ENCODE peak calls at places on chromosomes 7 and 10, in eight cellular contexts. T is IMR-90; E is cardiac septum; W is glomerular endothelial cell; K is globus pallidus; M is H54; F is stimulated activated CD8-positive, alpha-beta memory T cell treated with anti-CD3 and anti-CD28 coated beads, Interleukin-2, amount 100 ng/mL, for 48 hours; H is fibroblast of villous mesenchyme. Z is an unnamed sample.

GRCh38 chr7:69502358-69502757 is 95.9 kb upstream of the AUTS2 start:
- DNase-seq in F (no peak), T (no peak), H (no peak), E (no peak), M (no peak), K (no peak), W (no peak), Z (no peak)

GRCh38 chr7:44791278-44792219 is 4.9 kb upstream of the PPIA start:
- DNase-seq in M (no peak), F (no peak), W (no peak), H (peak), T (peak), K (no peak), E (no peak), Z (no peak)

GRCh38 chr10:24255115-24255895 is 46.4 kb downstream of the KIAA1217 start:
- DNase-seq in K (no peak), E (no peak), T (no peak), F (no peak), W (no peak), H (no peak), M (no peak), Z (no peak)

GRCh38 chr10:110498982-110499795 is 1.5 kb downstream of the DUSP5 start:
- DNase-seq in T (peak), M (no peak), F (no peak), W (no peak), H (peak), E (no peak), K (no peak), Z (peak)

GRCh38 chr10:64271983-64272382 is 750.8 kb downstream of the REEP3 start:
- DNase-seq in H (no peak), F (no peak), K (no peak), W (no peak), E (no peak), M (peak), T (no peak), Z (no peak)

GRCh38 chr10:77004917-77005564 is 632.6 kb downstream of the KCNMA1 start:
- DNase-seq in T (peak), H (peak), K (peak), W (peak), F (no peak), M (peak), E (no peak), Z (no peak)

GRCh38 chr10:99612167-99612831 is 7.9 kb downstream of the SLC25A28 start:
- DNase-seq in W (no peak), K (peak), H (peak), F (no peak), M (peak), E (no peak), T (peak), Z (no peak)

GRCh38 chr10:4663162-4663992 is 162.6 kb upstream of the AKR1E2 start:
- DNase-seq in W (peak), E (peak), M (peak), T (peak), H (peak), F (no peak), K (no peak), Z (no peak)

GRCh38 chr10:68633281-68633680 is 73.1 kb downstream of the TET1 start:
- DNase-seq in T (no peak), K (no peak), W (no peak), H (no peak), M (no peak), F (no peak), E (no peak), Z (no peak)

Z was measured in upper lobe of left lung.